ENCODE peak calls at places on chromosomes 16 and 17, in seven cellular contexts. F is cerebellar cortex; A is T-helper 17 cell; Y is activated CD8-positive, alpha-beta T cell treated with anti-CD3 and anti-CD28 coated beads, Interleukin-2, amount 10 ng/mL, durations not matched to agents 7 days and 5 days; X is sigmoid colon; H is GM20000; B is stimulated activated naive CD4-positive, alpha-beta T cell. N is an unnamed sample.

GRCh38 chr17:43878260-43879082 is 28.9 kb downstream of the MPP2 start:
- DNase-seq in F (peak), A (peak), Y (peak), X (peak), H (peak), B (peak), N (peak)

GRCh38 chr17:75623386-75623785 is 9.8 kb upstream of the SMIM5 start:
- DNase-seq in F (no peak), A (no peak), Y (no peak), X (no peak), H (no peak), B (no peak), N (no peak)

GRCh38 chr16:590165-590874 is 454 bp downstream of the RAB40C start:
- DNase-seq in F (no peak), A (no peak), Y (no peak), X (peak), H (no peak), B (no peak), N (no peak)

GRCh38 chr17:79533116-79533515 is 77.7 kb downstream of the RBFOX3 start:
- DNase-seq in F (no peak), A (no peak), Y (no peak), X (no peak), H (no peak), B (no peak), N (no peak)

GRCh38 chr16:12661656-12662172 is 142.0 kb downstream of the CPPED1 start:
- DNase-seq in F (no peak), A (no peak), Y (peak), X (no peak), H (no peak), B (no peak), N (no peak)

GRCh38 chr16:86485746-86486145 is 24.6 kb upstream of the FOXF1 start:
- DNase-seq in F (no peak), A (no peak), Y (no peak), X (no peak), H (no peak), B (no peak), N (no peak)

GRCh38 chr16:30394603-30395154 is 541 bp upstream of the ZNF48 start:
- DNase-seq in F (no peak), A (no peak), Y (no peak), X (no peak), H (no peak), B (no peak), N (no peak)

GRCh38 chr16:79776243-79776884 is 175.8 kb upstream of the MAF start:
- DNase-seq in F (no peak), A (no peak), Y (no peak), X (peak), H (no peak), B (no peak), N (no peak)

GRCh38 chr17:75843577-75844529 is at the start of gene UNC13D:
- DNase-seq in F (no peak), A (peak), Y (peak), X (peak), H (peak), B (peak), N (no peak)

GRCh38 chr16:70496513-70496912 is 26.8 kb downstream of the COG4 start:
- DNase-seq in F (no peak), A (no peak), Y (no peak), X (no peak), H (no peak), B (no peak), N (no peak)

GRCh38 chr16:13333336-13333735 is 431.9 kb downstream of the SHISA9 start:
- DNase-seq in F (no peak), A (no peak), Y (no peak), X (no peak), H (no peak), B (no peak), N (no peak)

GRCh38 chr17:66630828-66631472 is 204.0 kb upstream of the CACNG5 start:
- DNase-seq in F (no peak), A (no peak), Y (no peak), X (no peak), H (no peak), B (no peak), N (no peak)

GRCh38 chr16:87233928-87234327 is 83.3 kb downstream of the C16orf95 start:
- DNase-seq in F (peak), A (no peak), Y (no peak), X (no peak), H (no peak), B (no peak), N (no peak)

GRCh38 chr17:17998934-17999333 is 26.3 kb downstream of the DRC3 start:
- DNase-seq in F (no peak), A (no peak), Y (no peak), X (no peak), H (no peak), B (no peak), N (no peak)

GRCh38 chr17:65559802-65560627 is 1.4 kb downstream of the AXIN2 start:
- DNase-seq in F (no peak), A (no peak), Y (no peak), X (no peak), H (peak), B (peak), N (peak)

GRCh38 chr17:71342726-71343125 is 778.1 kb upstream of the SOX9 start:
- DNase-seq in F (no peak), A (no peak), Y (no peak), X (no peak), H (no peak), B (no peak), N (no peak)

GRCh38 chr17:44920565-44920940 is 5.3 kb upstream of the GFAP start:
- DNase-seq in F (peak), A (no peak), Y (no peak), X (peak), H (peak), B (no peak), N (no peak)

GRCh38 chr17:222172-222571 is 40.7 kb upstream of the DOC2B start:
- DNase-seq in F (peak), A (no peak), Y (no peak), X (peak), H (no peak), B (no peak), N (no peak)

GRCh38 chr16:49921791-49922456 is 66.0 kb upstream of the ZNF423 start:
- DNase-seq in F (peak), A (no peak), Y (peak), X (peak), H (peak), B (peak), N (peak)

GRCh38 chr17:41777157-41777578 is 9.3 kb downstream of the JUP start:
- DNase-seq in F (no peak), A (no peak), Y (no peak), X (peak), H (no peak), B (no peak), N (no peak)

GRCh38 chr16:70735141-70735979 is 49.5 kb upstream of the MTSS2 start:
- DNase-seq in F (no peak), A (no peak), Y (no peak), X (peak), H (no peak), B (no peak), N (no peak)

GRCh38 chr16:89575247-89576172 is at the start of gene CPNE7:
- DNase-seq in F (no peak), A (no peak), Y (no peak), X (no peak), H (peak), B (peak), N (no peak)

GRCh38 chr17:67511012-67511411 is 133.9 kb downstream of the PITPNC1 start:
- DNase-seq in F (no peak), A (no peak), Y (no peak), X (no peak), H (no peak), B (no peak), N (no peak)